ENCODE peak calls at places on chromosomes 12 and 14, in four cellular contexts. V, Z, Q and C are unnamed samples.

GRCh38 chr14:70595443-70596185 is 4.8 kb downstream of the MED6 start:
- DNase-seq in V (peak), Z (no peak), Q (no peak), C (peak)

GRCh38 chr14:58871972-58872530 is 234.3 kb downstream of the DACT1 start:
- DNase-seq in V (peak), Z (no peak), Q (no peak), C (no peak)

GRCh38 chr12:55771736-55772135 is 28.8 kb downstream of the GDF11 start:
- DNase-seq in V (no peak), Z (no peak), Q (no peak), C (no peak)

GRCh38 chr12:117331691-117332090 is 29.7 kb downstream of the NOS1 start:
- DNase-seq in V (no peak), Z (no peak), Q (no peak), C (no peak)

GRCh38 chr14:77097006-77097688 is 911 bp upstream of the CIPC start:
- DNase-seq in V (peak), Z (no peak), Q (no peak), C (peak)

GRCh38 chr14:94598816-94599655 is 13.2 kb upstream of the SERPINA3 start:
- DNase-seq in V (peak), Z (no peak), Q (no peak), C (peak)

GRCh38 chr12:54306925-54307731 is 6.3 kb upstream of the NFE2 start:
- DNase-seq in V (no peak), Z (no peak), Q (no peak), C (no peak)

GRCh38 chr12:68376901-68377300 is 44.7 kb upstream of the MDM1 start:
- DNase-seq in V (no peak), Z (no peak), Q (no peak), C (no peak)

GRCh38 chr14:63614964-63615363 is 26.7 kb downstream of the WDR89 start:
- DNase-seq in V (peak), Z (no peak), Q (no peak), C (no peak)

GRCh38 chr12:45284096-45284901 is 68.4 kb downstream of the ANO6 start:
- DNase-seq in V (peak), Z (no peak), Q (no peak), C (peak)

GRCh38 chr12:52060498-52061177 is 9.1 kb upstream of the ATG101 start:
- DNase-seq in V (peak), Z (no peak), Q (no peak), C (no peak)

GRCh38 chr12:15256760-15257159 is 35.5 kb upstream of the RERG start:
- DNase-seq in V (peak), Z (no peak), Q (no peak), C (no peak)

GRCh38 chr14:90839024-90839888 is 23.0 kb upstream of the TTC7B start:
- DNase-seq in V (peak), Z (no peak), Q (no peak), C (no peak)

GRCh38 chr14:91047174-91047753 is 13.2 kb downstream of the RPS6KA5 start:
- DNase-seq in V (no peak), Z (no peak), Q (no peak), C (peak)

GRCh38 chr12:3746758-3747157 is 6.2 kb downstream of the CRACR2A start:
- DNase-seq in V (no peak), Z (no peak), Q (no peak), C (no peak)

GRCh38 chr14:106491851-106492250 is 965.5 kb downstream of the TMEM121 start:
- DNase-seq in V (no peak), Z (no peak), Q (no peak), C (peak)

GRCh38 chr12:57057037-57057436 is 7.1 kb upstream of the MYO1A start:
- DNase-seq in V (no peak), Z (no peak), Q (no peak), C (no peak)

GRCh38 chr14:85241022-85241880 is 288.7 kb upstream of the FLRT2 start:
- DNase-seq in V (no peak), Z (peak), Q (no peak), C (no peak)

GRCh38 chr12:106914796-106915634 is 40.7 kb upstream of the TMEM263 start:
- DNase-seq in V (no peak), Z (no peak), Q (no peak), C (no peak)

GRCh38 chr12:78571953-78572352 is 292.6 kb upstream of the SYT1 start:
- DNase-seq in V (no peak), Z (no peak), Q (no peak), C (peak)

GRCh38 chr12:120713861-120714482 is 3.7 kb downstream of the UNC119B start:
- DNase-seq in V (peak), Z (peak), Q (no peak), C (peak)

GRCh38 chr12:117097159-117097558 is 2.1 kb downstream of the TESC start:
- DNase-seq in V (no peak), Z (no peak), Q (no peak), C (no peak)

GRCh38 chr14:50225067-50225973 is 6.1 kb downstream of the SOS2 start:
- DNase-seq in V (peak), Z (no peak), Q (no peak), C (no peak)

GRCh38 chr12:110047297-110047940 is 903 bp downstream of the C12orf76 start:
- DNase-seq in V (no peak), Z (no peak), Q (no peak), C (no peak)

GRCh38 chr12:95343461-95344230 is 126.0 kb downstream of the VEZT start:
- DNase-seq in V (no peak), Z (no peak), Q (no peak), C (no peak)

GRCh38 chr12:119940881-119941280 is 48.2 kb upstream of the BICDL1 start:
- DNase-seq in V (peak), Z (no peak), Q (peak), C (no peak)

GRCh38 chr12:91877461-91878230 is 268.0 kb downstream of the BTG1 start:
- DNase-seq in V (no peak), Z (no peak), Q (no peak), C (no peak)

GRCh38 chr14:54660712-54661111 is 93.8 kb downstream of the SAMD4A start:
- DNase-seq in V (no peak), Z (no peak), Q (no peak), C (no peak)

GRCh38 chr12:104658085-104658484 is 201.3 kb downstream of the CHST11 start:
- DNase-seq in V (no peak), Z (no peak), Q (no peak), C (no peak)

GRCh38 chr12:124693356-124693755 is 125.9 kb upstream of the NCOR2 start:
- DNase-seq in V (no peak), Z (no peak), Q (no peak), C (no peak)
- H2BK15ac ChIP-seq in V (no peak), Z (no peak), Q (no peak), C (no peak)

DNA sequence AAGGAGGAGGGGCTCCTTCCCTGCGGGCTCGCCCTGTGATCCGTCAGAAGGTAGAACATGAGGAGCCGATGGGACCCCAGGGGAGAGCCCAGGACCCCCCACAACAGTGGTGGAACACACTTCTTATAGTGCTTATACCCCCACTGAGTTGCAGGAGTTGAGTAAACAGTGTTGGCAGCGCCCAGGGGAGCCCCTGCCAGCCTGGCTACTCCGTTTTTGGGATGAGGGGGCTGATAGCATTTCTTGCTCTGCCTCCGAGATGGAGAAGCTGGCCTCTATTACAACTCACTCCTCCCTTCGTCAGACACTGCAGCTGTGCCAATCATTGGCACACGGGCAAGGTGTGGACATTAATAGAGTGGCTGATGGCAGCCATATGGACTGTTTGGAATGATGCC is 95.0 kb upstream of the TMPO start:
- DNase-seq in V (no peak), Z (no peak), Q (no peak), C (no peak)
- H2BK15ac ChIP-seq in V (no peak), Z (peak), Q (no peak), C (no peak)

DNA sequence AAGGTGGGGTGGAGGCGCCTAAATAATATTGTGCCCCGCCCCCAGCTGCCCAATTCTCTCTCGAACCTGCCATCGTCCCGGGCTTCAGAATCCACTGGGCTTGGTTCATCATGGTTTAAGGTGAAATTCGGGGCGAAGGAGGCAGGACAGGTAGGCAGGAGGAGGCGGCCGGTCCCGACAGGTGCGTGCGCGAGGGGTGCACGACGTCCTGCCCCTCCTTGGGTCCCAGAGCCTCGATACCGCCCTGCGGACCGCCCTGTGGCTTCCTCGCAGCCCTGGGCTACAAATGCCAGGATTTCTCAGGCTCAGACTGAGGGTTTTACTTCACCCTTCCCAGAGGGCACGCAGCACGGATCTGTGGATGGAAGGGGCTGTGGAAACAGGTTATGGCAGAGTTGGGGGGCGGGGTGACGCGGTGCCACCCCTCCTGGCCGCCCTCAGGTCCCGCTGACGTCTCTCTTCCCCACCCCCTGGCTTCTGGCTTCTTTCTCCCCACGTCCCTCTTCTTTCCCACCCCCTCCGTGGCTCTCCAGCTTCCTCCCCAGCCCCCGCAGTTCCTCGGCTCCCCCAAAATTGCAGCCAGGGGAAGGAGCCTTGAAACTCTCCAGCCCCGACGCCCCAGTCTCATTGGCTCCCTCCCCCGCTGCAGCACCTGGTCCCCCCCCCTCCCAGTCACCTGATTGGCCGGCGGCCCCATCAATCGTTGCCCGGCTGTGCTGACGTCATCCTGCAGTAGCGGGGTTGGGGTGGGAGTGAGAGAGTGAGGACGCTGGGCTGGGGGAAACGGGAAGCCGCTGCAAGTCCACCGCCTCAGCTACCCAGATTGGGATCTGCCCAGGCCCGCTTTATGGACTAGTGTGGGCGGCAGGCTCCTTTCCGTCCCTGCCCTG is at the start of gene CLSTN3:
- DNase-seq in V (peak), Z (peak), Q (no peak), C (peak)
- H2BK15ac ChIP-seq in V (no peak), Z (peak), Q (peak), C (no peak)

GRCh38 chr12:991350-992278 is 591 bp downstream of the ERC1 start:
- DNase-seq in V (peak), Z (no peak), Q (no peak), C (peak)

GRCh38 chr12:989051-989450 is 2.0 kb upstream of the ERC1 start:
- DNase-seq in V (no peak), Z (no peak), Q (no peak), C (no peak)

GRCh38 chr12:989751-990278 is 1.2 kb upstream of the ERC1 start:
- DNase-seq in V (peak), Z (peak), Q (no peak), C (peak)

GRCh38 chr12:990649-991349 is at the start of gene ERC1:
- DNase-seq in V (peak), Z (peak), Q (no peak), C (peak)

GRCh38 chr12:990308-990648 is 745 bp upstream of the ERC1 start:
- DNase-seq in V (peak), Z (no peak), Q (no peak), C (peak)
- H2BK15ac ChIP-seq in V (peak), Z (peak), Q (peak), C (no peak)

DNA sequence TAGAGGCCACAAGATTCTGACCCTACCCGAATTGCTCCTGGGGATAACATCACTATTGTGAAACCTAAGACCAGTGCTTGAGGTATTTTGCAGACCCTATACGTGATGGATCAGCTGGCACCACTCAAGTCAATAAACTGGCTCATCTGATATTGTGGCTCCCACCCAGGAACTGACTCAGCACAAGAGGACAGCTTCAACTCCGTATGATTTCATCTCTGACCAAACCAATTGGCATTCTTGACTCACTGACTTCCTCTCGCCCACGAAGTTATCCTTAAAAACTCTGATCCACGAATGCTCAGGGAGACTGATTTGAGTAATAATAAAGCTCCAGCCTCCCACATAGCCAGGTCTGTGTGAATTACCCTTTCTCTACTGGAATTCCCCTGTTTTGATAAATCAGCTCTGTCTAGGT is 1036.1 kb upstream of the TMEM132C start:
- DNase-seq in V (peak), Z (no peak), Q (no peak), C (no peak)
- H2BK15ac ChIP-seq in V (peak), Z (no peak), Q (no peak), C (no peak)

GRCh38 chr12:93059288-93059687 is 130.2 kb upstream of the EEA1 start:
- DNase-seq in V (no peak), Z (no peak), Q (no peak), C (no peak)

GRCh38 chr12:93060666-93061413 is 131.7 kb upstream of the EEA1 start:
- DNase-seq in V (peak), Z (no peak), Q (no peak), C (peak)

GRCh38 chr12:93060071-93060665 is 131.1 kb upstream of the EEA1 start:
- DNase-seq in V (no peak), Z (no peak), Q (no peak), C (no peak)

GRCh38 chr12:93062100-93062419 is 133.0 kb upstream of the EEA1 start:
- DNase-seq in V (no peak), Z (no peak), Q (no peak), C (no peak)

GRCh38 chr12:93061414-93062099 is 132.5 kb upstream of the EEA1 start:
- DNase-seq in V (no peak), Z (no peak), Q (no peak), C (peak)
- H2BK15ac ChIP-seq in V (no peak), Z (no peak), Q (no peak), C (peak)

GRCh38 chr14:104385189-104386135 is 194.1 kb upstream of the C14orf180 start:
- DNase-seq in V (no peak), Z (no peak), Q (no peak), C (no peak)
- H2BK15ac ChIP-seq in V (no peak), Z (peak), Q (no peak), C (no peak)